ENCODE peak calls at places on chromosome 17, in nine cellular contexts. U is KG1, X is fibroblast of the aortic adventitia, H is Calu3, R is HTR-8/SVneo, O is mucosa of descending colon, F is NCI-H1105, E is RPMI8226, C is T-cell. Y is an unnamed sample.

GRCh38 chr17:51814521-51814920 is 344.0 kb downstream of the CA10 start:
- DNase-seq in E (no peak), C (no peak), X (no peak), F (no peak), H (no peak), U (no peak), O (no peak), R (no peak), Y (no peak)

GRCh38 chr17:45117848-45118646 is 14.3 kb downstream of the PLCD3 start:
- DNase-seq in F (no peak), R (no peak), H (no peak), C (no peak), E (no peak), X (no peak), O (no peak), U (no peak), Y (no peak)

GRCh38 chr17:4807534-4808377 is 804 bp downstream of the PLD2 start:
- DNase-seq in F (no peak), E (no peak), C (no peak), X (no peak), U (no peak), H (no peak), O (peak; percentile 38), R (peak; percentile 31), Y (no peak)

GRCh38 chr17:28871056-28871579 is 16.3 kb downstream of the ERAL1 start:
- DNase-seq in R (no peak), C (peak; percentile 28), U (no peak), O (no peak), E (peak; percentile 11), F (no peak), H (no peak), X (no peak), Y (no peak)

GRCh38 chr17:55845385-55845784 is 94.5 kb downstream of the PCTP start:
- DNase-seq in X (peak; percentile 32), F (no peak), C (peak; percentile 8), O (peak; percentile 67), E (no peak), H (no peak), R (no peak), U (no peak), Y (peak; percentile 31)

GRCh38 chr17:72502940-72503341 is 382.1 kb downstream of the SOX9 start:
- DNase-seq in F (no peak), E (no peak), O (no peak), R (no peak), U (no peak), H (no peak), C (no peak), X (peak; percentile 72), Y (peak; percentile 18)

GRCh38 chr17:59893617-59894100 is 738 bp downstream of the RPS6KB1 start:
- DNase-seq in E (peak; percentile 59), R (peak; percentile 45), U (no peak), O (no peak), C (no peak), X (peak; percentile 17), H (peak; percentile 1), F (no peak), Y (peak; percentile 50)

GRCh38 chr17:73005360-73005759 is 87.1 kb downstream of the SLC39A11 start:
- DNase-seq in U (no peak), F (no peak), E (no peak), O (no peak), C (no peak), X (no peak), H (no peak), R (no peak), Y (no peak)

GRCh38 chr17:73645050-73645871 is 1.0 kb upstream of the SDK2 start:
- DNase-seq in O (peak; percentile 70), C (peak; percentile 32), E (peak; percentile 22), R (no peak), X (no peak), U (no peak), H (peak; percentile 18), F (peak; percentile 74), Y (no peak)

GRCh38 chr17:12622726-12623125 is 43.0 kb upstream of the MYOCD start:
- DNase-seq in F (no peak), E (no peak), R (no peak), C (no peak), X (no peak), H (no peak), U (no peak), O (no peak), Y (no peak)

GRCh38 chr17:71147906-71148305 is 972.9 kb upstream of the SOX9 start:
- DNase-seq in C (no peak), H (no peak), U (no peak), E (no peak), O (no peak), F (no peak), X (no peak), R (no peak), Y (no peak)

Y was measured in M059J.